ENCODE peak calls at places on chromosomes 1 and 21, in five cellular contexts. Z, C, O, L and Y are unnamed samples.

GRCh38 chr1:218024211-218024720 is 260.8 kb upstream of the RRP15 start:
- DNase-seq in Z (no peak), O (no peak), C (no peak), L (no peak), Y (no peak)

GRCh38 chr1:11482904-11483479 is 4.0 kb downstream of the DISP3 start:
- DNase-seq in C (no peak), Z (no peak), O (no peak), L (no peak), Y (no peak)

GRCh38 chr1:61004269-61005003 is 77.9 kb upstream of the NFIA start:
- DNase-seq in L (no peak), O (no peak), Z (peak; percentile 5), C (no peak), Y (no peak)

GRCh38 chr21:45376459-45377324 is 28.3 kb upstream of the COL18A1 start:
- DNase-seq in C (peak; percentile 50), O (no peak), Z (no peak), L (no peak), Y (peak; percentile 47)

GRCh38 chr1:162997499-162998285 is 71.5 kb upstream of the RGS4 start:
- DNase-seq in L (no peak), Z (no peak), C (no peak), O (no peak), Y (no peak)

GRCh38 chr1:20477355-20478071 is 8.5 kb downstream of the CAMK2N1 start:
- DNase-seq in L (no peak), Z (no peak), O (no peak), C (no peak), Y (no peak)

GRCh38 chr1:95084317-95085176 is 11.8 kb upstream of the ALG14 start:
- DNase-seq in C (no peak), O (no peak), L (peak; percentile 80), Z (peak; percentile 59), Y (peak; percentile 23)

GRCh38 chr1:40645110-40645680 is 20.3 kb downstream of the RIMS3 start:
- DNase-seq in C (no peak), Z (no peak), O (no peak), L (no peak), Y (no peak)

GRCh38 chr1:243179714-243180113 is 75.4 kb downstream of the CEP170 start:
- DNase-seq in C (no peak), O (no peak), Z (no peak), L (no peak), Y (no peak)

GRCh38 chr1:163258181-163258580 is 55.5 kb upstream of the RGS5 start:
- DNase-seq in L (no peak), Z (no peak), O (no peak), C (no peak), Y (no peak)

GRCh38 chr1:203915811-203916210 is 54.4 kb downstream of the SNRPE start:
- DNase-seq in O (no peak), L (no peak), C (no peak), Z (no peak), Y (no peak)

GRCh38 chr1:96281491-96281890 is 440.1 kb upstream of the PTBP2 start:
- DNase-seq in O (no peak), L (no peak), C (no peak), Z (no peak), Y (no peak)

GRCh38 chr1:159646687-159647086 is 59.1 kb downstream of the APCS start:
- DNase-seq in C (no peak), O (no peak), L (no peak), Z (no peak), Y (no peak)

GRCh38 chr1:168637350-168637991 is 61.1 kb downstream of the XCL1 start:
- DNase-seq in O (no peak), Z (peak; percentile 47), C (no peak), L (peak; percentile 41), Y (no peak)

GRCh38 chr1:170360601-170361000 is 171.4 kb upstream of the GORAB start:
- DNase-seq in O (no peak), L (no peak), C (no peak), Z (no peak), Y (no peak)

GRCh38 chr1:116168277-116169032 is 57.3 kb downstream of the MAB21L3 start:
- DNase-seq in O (peak; percentile 90), L (no peak), Z (peak; percentile 40), C (peak; percentile 93), Y (peak; percentile 73)

GRCh38 chr1:153735090-153735420 is 7.2 kb downstream of the INTS3 start:
- DNase-seq in L (no peak), C (no peak), Z (no peak), O (no peak), Y (no peak)

GRCh38 chr21:38920631-38921398 is 115.1 kb downstream of the ETS2 start:
- DNase-seq in O (no peak), Z (no peak), L (no peak), C (no peak), Y (peak; percentile 48)

GRCh38 chr21:41932191-41932575 is 21.6 kb downstream of the C2CD2 start:
- DNase-seq in Z (no peak), C (no peak), O (no peak), L (no peak), Y (no peak)

GRCh38 chr1:47317841-47318240 is 3.9 kb upstream of the STIL start:
- DNase-seq in C (no peak), L (no peak), Z (no peak), O (no peak), Y (no peak)

GRCh38 chr1:38568061-38568857 is 291.3 kb downstream of the RRAGC start:
- DNase-seq in C (no peak), O (no peak), Z (no peak), L (no peak), Y (no peak)

GRCh38 chr1:109396971-109397370 is 747 bp downstream of the SORT1 start:
- DNase-seq in O (no peak), C (no peak), L (no peak), Z (peak; percentile 44), Y (no peak)

GRCh38 chr1:37716321-37716720 is 24.0 kb downstream of the CDCA8 start:
- DNase-seq in C (no peak), L (no peak), O (no peak), Z (no peak), Y (no peak)

GRCh38 chr1:204126941-204127340 is 24.9 kb downstream of the ETNK2 start:
- DNase-seq in O (no peak), L (no peak), C (no peak), Z (no peak), Y (no peak)

GRCh38 chr1:47951545-47952235 is 45.5 kb downstream of the TRABD2B start:
- DNase-seq in Z (no peak), C (no peak), O (no peak), L (no peak), Y (no peak)

GRCh38 chr1:246008256-246008901 is 498.7 kb downstream of the SMYD3 start:
- DNase-seq in O (no peak), L (no peak), Z (no peak), C (no peak), Y (no peak)

GRCh38 chr1:246018146-246018545 is 488.9 kb downstream of the SMYD3 start:
- DNase-seq in C (no peak), L (no peak), Z (no peak), O (no peak), Y (no peak)

GRCh38 chr1:246012271-246012854 is 494.7 kb downstream of the SMYD3 start:
- DNase-seq in Z (peak; percentile 26), L (peak; percentile 34), C (no peak), O (no peak), Y (no peak)
- TF ChIP-seq CTCF in Z (peak; percentile 68), L (peak; percentile 69), C (peak; percentile 67), O (no peak), Y (peak; percentile 4)

GRCh38 chr1:27103498-27103897 is 51.4 kb downstream of the SLC9A1 start:
- DNase-seq in C (no peak), L (no peak), Z (no peak), O (no peak), Y (no peak)

GRCh38 chr1:27105018-27105417 is 49.9 kb downstream of the SLC9A1 start:
- DNase-seq in O (no peak), Z (no peak), C (no peak), L (no peak), Y (no peak)

GRCh38 chr1:27109103-27109822 is 45.7 kb downstream of the SLC9A1 start:
- DNase-seq in Z (peak; percentile 19), O (no peak), L (peak; percentile 29), C (peak; percentile 75), Y (no peak)

GRCh38 chr1:27108588-27108987 is 46.3 kb downstream of the SLC9A1 start:
- DNase-seq in L (no peak), Z (no peak), O (no peak), C (no peak), Y (no peak)

DNA sequence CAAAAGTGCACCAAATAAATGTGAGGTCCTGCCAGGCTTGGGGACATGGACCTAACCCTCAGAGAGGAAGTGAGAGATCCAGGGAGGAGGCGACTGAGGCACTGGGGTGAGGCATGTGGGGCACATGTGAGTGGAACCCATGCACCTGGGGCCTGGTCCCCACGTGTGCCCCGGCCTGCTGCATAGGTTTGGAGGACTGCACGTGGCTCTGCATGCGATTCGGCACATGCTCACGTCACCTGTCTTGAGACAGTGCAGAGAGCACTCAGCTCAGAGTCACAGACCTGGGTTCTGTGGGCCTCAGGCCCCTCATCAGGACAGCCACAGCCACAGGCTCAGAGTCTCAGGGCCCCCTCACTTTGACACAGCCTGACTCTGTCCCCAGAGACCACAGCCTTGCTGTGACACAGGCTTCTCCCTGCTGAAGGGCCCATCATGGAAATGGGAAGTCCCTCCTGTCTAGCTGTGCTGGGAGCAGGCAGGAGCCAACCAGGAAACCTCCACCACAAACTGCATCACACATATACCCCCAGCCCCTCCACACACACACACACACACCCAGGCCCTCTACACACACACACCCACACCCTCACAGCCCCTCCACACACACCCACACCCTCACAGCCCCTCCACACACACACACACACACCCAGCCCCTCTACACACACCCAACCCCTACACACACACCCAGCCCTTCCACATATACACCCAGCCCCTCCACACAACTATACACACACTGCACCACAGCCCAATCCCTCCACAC is 48.2 kb downstream of the SLC9A1 start:
- DNase-seq in Z (peak; percentile 55), C (no peak), O (no peak), L (no peak), Y (no peak)
- H3K27ac ChIP-seq in Z (peak overlapping the region; percentile 42), C (no peak overlapping the region), O (no peak overlapping the region), L (no peak overlapping the region), Y (no peak overlapping the region)

GRCh38 chr1:110436635-110437034 is 14.3 kb upstream of the PROK1 start:
- DNase-seq in L (no peak), O (no peak), Z (no peak), C (no peak), Y (no peak)

GRCh38 chr1:110430901-110431300 is 20.0 kb upstream of the PROK1 start:
- DNase-seq in Z (no peak), L (no peak), C (no peak), O (no peak), Y (no peak)

GRCh38 chr1:110433213-110433612 is 17.7 kb upstream of the PROK1 start:
- DNase-seq in O (no peak), Z (no peak), C (no peak), L (no peak), Y (no peak)

GRCh38 chr1:110434946-110435345 is 16.0 kb upstream of the PROK1 start:
- DNase-seq in C (no peak), L (no peak), O (no peak), Z (no peak), Y (no peak)

GRCh38 chr1:110433803-110434202 is 17.1 kb upstream of the PROK1 start:
- DNase-seq in L (peak; percentile 58), C (peak; percentile 89), Z (peak; percentile 34), O (no peak), Y (no peak)
- TF ChIP-seq CTCF in L (peak; percentile 55), C (peak; percentile 33), Z (peak; percentile 23), O (no peak), Y (no peak)

DNA sequence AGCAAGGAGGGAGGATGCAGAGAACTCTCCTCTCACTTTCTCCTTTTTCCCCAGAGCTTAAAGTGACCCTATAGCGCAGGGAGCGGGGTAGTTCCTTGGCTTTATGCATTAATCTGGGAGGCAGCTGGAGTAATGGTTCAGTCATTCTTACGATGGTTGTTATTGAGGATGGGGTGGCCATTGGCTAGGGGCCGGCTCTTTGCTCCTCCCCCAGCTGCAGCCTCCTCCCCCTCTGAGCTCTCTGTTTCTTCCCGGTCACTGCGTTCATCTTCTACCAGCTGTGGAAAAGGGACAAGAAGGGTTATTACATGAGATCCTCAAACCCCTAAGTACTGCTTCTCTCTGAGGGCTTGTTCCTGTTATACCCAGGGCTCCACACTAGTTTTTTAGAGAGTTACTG is 8.6 kb downstream of the CERS2 start:
- DNase-seq in L (no peak), O (no peak), C (no peak), Z (no peak), Y (no peak)
- H3K27ac ChIP-seq in L (peak overlapping the region; percentile 24), O (no peak overlapping the region), C (peak overlapping the region; percentile 6), Z (no peak overlapping the region), Y (no peak overlapping the region)